ENCODE peak calls at places on chromosomes 3 and 15, in seven cellular contexts. C, E, B, T, N, K and I are unnamed samples.

GRCh38 chr15:28096720-28097431 is 2.2 kb downstream of the OCA2 start:
- DNase-seq in C (no peak), E (no peak), B (peak; percentile 69), T (no peak), N (no peak), K (no peak), I (no peak)

GRCh38 chr3:32140943-32141342 is 34.5 kb downstream of the GPD1L start:
- DNase-seq in C (no peak), E (no peak), B (no peak), T (no peak), N (no peak), K (no peak), I (no peak)

GRCh38 chr15:99970891-99971330 is 237.7 kb upstream of the LYSMD4 start:
- DNase-seq in C (no peak), E (no peak), B (peak; percentile 39), T (no peak), N (no peak), K (no peak), I (no peak)

GRCh38 chr15:92898988-92899909 is 875 bp upstream of the CHD2 start:
- DNase-seq in C (no peak), E (peak; percentile 39), B (no peak), T (no peak), N (no peak), K (no peak), I (no peak)

GRCh38 chr3:46999516-47000197 is 20.2 kb downstream of the NBEAL2 start:
- DNase-seq in C (peak; percentile 25), E (no peak), B (no peak), T (no peak), N (no peak), K (no peak), I (no peak)

GRCh38 chr3:131397889-131398288 is 16.3 kb downstream of the NUDT16 start:
- DNase-seq in C (no peak), E (no peak), B (no peak), T (no peak), N (no peak), K (no peak), I (no peak)

GRCh38 chr3:130340766-130341165 is 4.7 kb upstream of the COL6A5 start:
- DNase-seq in C (no peak), E (peak; percentile 1), B (no peak), T (no peak), N (no peak), K (no peak), I (no peak)

GRCh38 chr15:68730491-68731317 is 90.0 kb downstream of the ANP32A start:
- DNase-seq in C (no peak), E (peak; percentile 35), B (no peak), T (peak; percentile 34), N (no peak), K (peak; percentile 21), I (no peak)

GRCh38 chr3:42802876-42803799 is 1.2 kb downstream of the HIGD1A start:
- DNase-seq in C (no peak), E (no peak), B (no peak), T (no peak), N (no peak), K (peak; percentile 33), I (no peak)

GRCh38 chr15:81265944-81266775 is 57.8 kb downstream of the STARD5 start:
- DNase-seq in C (peak; percentile 84), E (peak; percentile 61), B (peak; percentile 87), T (peak; percentile 85), N (peak; percentile 52), K (peak; percentile 59), I (peak; percentile 19)

GRCh38 chr3:123444023-123444422 is 4.9 kb downstream of the ADCY5 start:
- DNase-seq in C (no peak), E (no peak), B (no peak), T (no peak), N (no peak), K (no peak), I (no peak)

GRCh38 chr3:35744419-35744818 is 105.1 kb downstream of the ARPP21 start:
- DNase-seq in C (no peak), E (no peak), B (no peak), T (no peak), N (no peak), K (no peak), I (no peak)

GRCh38 chr15:89898628-89899302 is 5.0 kb upstream of the AP3S2 start:
- DNase-seq in C (no peak), E (peak; percentile 47), B (no peak), T (no peak), N (peak; percentile 80), K (peak; percentile 77), I (no peak)

GRCh38 chr3:193590088-193590856 is 2.7 kb upstream of the OPA1 start:
- DNase-seq in C (no peak), E (no peak), B (no peak), T (no peak), N (peak; percentile 84), K (no peak), I (peak; percentile 87)

GRCh38 chr3:23232879-23233278 is 29.8 kb downstream of the UBE2E2 start:
- DNase-seq in C (no peak), E (no peak), B (no peak), T (no peak), N (no peak), K (no peak), I (no peak)

GRCh38 chr3:183122257-183122932 is 23.1 kb upstream of the MCCC1 start:
- DNase-seq in C (no peak), E (peak; percentile 62), B (no peak), T (no peak), N (peak; percentile 51), K (peak; percentile 18), I (peak; percentile 22)

GRCh38 chr3:184339016-184339415 is 1.6 kb downstream of the FAM131A start:
- DNase-seq in C (no peak), E (no peak), B (no peak), T (no peak), N (no peak), K (no peak), I (no peak)

GRCh38 chr3:139289866-139290524 is 53.8 kb upstream of the MRPS22 start:
- DNase-seq in C (no peak), E (no peak), B (no peak), T (no peak), N (no peak), K (no peak), I (no peak)

GRCh38 chr15:92869263-92869940 is 30.7 kb upstream of the CHD2 start:
- DNase-seq in C (no peak), E (peak; percentile 29), B (no peak), T (no peak), N (peak; percentile 92), K (peak; percentile 25), I (peak; percentile 49)

GRCh38 chr3:58203541-58203940 is 7.2 kb downstream of the DNASE1L3 start:
- DNase-seq in C (no peak), E (no peak), B (no peak), T (no peak), N (no peak), K (no peak), I (no peak)

GRCh38 chr3:192850501-192850981 is 67.1 kb downstream of the MB21D2 start:
- DNase-seq in C (no peak), E (peak; percentile 53), B (no peak), T (no peak), N (peak; percentile 46), K (peak; percentile 47), I (no peak)

GRCh38 chr3:107958151-107958550 is 132.7 kb downstream of the CD47 start:
- DNase-seq in C (no peak), E (no peak), B (no peak), T (no peak), N (no peak), K (no peak), I (no peak)

GRCh38 chr3:107959767-107960166 is 131.1 kb downstream of the CD47 start:
- DNase-seq in C (no peak), E (no peak), B (no peak), T (no peak), N (no peak), K (no peak), I (no peak)

GRCh38 chr3:107954845-107955244 is 136.0 kb downstream of the CD47 start:
- DNase-seq in C (no peak), E (no peak), B (no peak), T (no peak), N (no peak), K (no peak), I (no peak)

GRCh38 chr3:107957506-107957905 is 133.3 kb downstream of the CD47 start:
- DNase-seq in C (no peak), E (no peak), B (no peak), T (no peak), N (no peak), K (no peak), I (no peak)

DNA sequence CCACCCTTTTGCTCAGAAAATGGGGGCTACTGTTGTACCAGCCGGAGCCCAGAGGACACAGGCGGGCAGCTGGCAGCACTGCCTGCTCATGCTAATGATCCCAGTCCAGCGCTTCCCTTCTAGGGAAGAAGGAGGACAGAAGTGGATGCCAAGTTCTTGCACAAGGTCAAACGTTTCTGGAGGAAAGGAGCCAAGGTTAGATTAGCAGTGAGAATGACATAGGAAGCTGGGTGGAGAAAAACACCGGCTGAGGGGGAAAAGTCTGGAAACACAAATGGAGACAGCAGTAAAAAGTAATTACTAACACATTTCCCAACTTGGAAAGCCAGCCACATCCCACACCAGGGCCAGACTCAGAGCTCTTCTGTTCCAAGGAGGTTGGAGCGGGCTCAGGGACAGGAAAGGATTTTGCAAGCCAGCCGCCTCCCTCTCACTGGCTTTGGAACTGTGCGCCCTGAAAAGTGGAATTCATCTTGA is 133.8 kb downstream of the CD47 start:
- DNase-seq in C (peak; percentile 55), E (peak; percentile 78), B (peak; percentile 95), T (peak; percentile 89), N (no peak), K (no peak), I (no peak)
- H3K4me3 ChIP-seq in C (peak overlapping the region; percentile 12), E (peak overlapping the region; percentile 19), B (peak overlapping the region; percentile 37), T (peak overlapping the region; percentile 12), N (no peak overlapping the region), K (no peak overlapping the region), I (no peak overlapping the region)

DNA sequence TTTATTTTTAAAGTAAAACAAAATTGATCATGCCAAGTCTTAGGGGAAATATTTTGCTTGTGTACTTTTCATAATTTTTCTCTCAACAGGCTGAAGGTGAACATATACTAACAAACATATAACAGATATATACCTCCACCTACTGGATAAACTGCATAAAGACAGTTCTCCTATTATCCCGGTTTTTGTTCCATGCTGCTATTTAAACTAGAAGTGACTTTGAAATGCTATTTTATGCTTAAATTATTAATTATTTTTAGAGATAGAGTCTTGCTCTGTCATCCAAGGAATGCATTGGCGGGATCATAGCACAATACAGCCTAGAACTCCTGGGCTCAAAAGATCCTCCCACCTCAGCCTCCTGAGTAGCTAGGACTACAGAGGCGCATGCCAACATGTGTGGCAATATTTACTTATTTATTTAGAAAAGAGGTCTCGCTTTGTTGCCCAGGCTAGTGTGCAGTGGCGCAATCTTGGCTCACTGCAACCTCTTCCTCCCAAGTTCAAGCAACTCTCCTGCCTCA is 49.8 kb downstream of the ST3GAL6 start:
- DNase-seq in C (peak; percentile 62), E (no peak), B (no peak), T (no peak), N (peak; percentile 69), K (peak; percentile 82), I (no peak)
- TF ChIP-seq CTCF in C (peak; percentile 63), E (peak; percentile 46), B (peak; percentile 64), T (peak; percentile 50), N (peak; percentile 93), K (peak; percentile 60), I (peak; percentile 42)

GRCh38 chr15:39582977-39583585 is 2.2 kb downstream of the THBS1 start:
- DNase-seq in C (no peak), E (peak; percentile 6), B (no peak), T (no peak), N (no peak), K (no peak), I (no peak)
- H3K4me3 ChIP-seq in C (peak overlapping the region; percentile 67), E (peak overlapping the region; percentile 83), B (peak overlapping the region; percentile 69), T (peak overlapping the region; percentile 90), N (peak overlapping the region; percentile 70), K (peak overlapping the region; percentile 67), I (peak overlapping the region; percentile 92)

GRCh38 chr3:89946863-89947262 is 839.4 kb downstream of the EPHA3 start:
- DNase-seq in C (no peak), E (no peak), B (no peak), T (no peak), N (peak; percentile 36), K (no peak), I (no peak)
- TF ChIP-seq CTCF in C (no peak), E (no peak), B (no peak), T (no peak), N (no peak), K (no peak), I (no peak)